ENCODE peak calls at places on chromosomes 3 and 15, in four cellular contexts. Y is thyroid gland; G is activated CD8-positive, alpha-beta memory T cell treated with anti-CD3 and anti-CD28 coated beads for 4 hours; S is Caki2. V is an unnamed sample.

GRCh38 chr15:62942411-62942810 is 100.1 kb upstream of the TPM1 start:
- DNase-seq in Y (no peak), G (no peak), S (no peak), V (no peak)

GRCh38 chr3:119559441-119559963 is at the start of gene CD80:
- DNase-seq in Y (peak), G (peak), S (no peak), V (no peak)

GRCh38 chr3:17738921-17739320 is 3.5 kb downstream of the TBC1D5 start:
- DNase-seq in Y (no peak), G (no peak), S (no peak), V (no peak)

GRCh38 chr3:157023211-157023610 is 136.7 kb downstream of the CCNL1 start:
- DNase-seq in Y (no peak), G (no peak), S (no peak), V (no peak)

GRCh38 chr3:45204136-45204535 is 22.0 kb downstream of the TMEM158 start:
- DNase-seq in Y (no peak), G (no peak), S (no peak), V (no peak)

GRCh38 chr3:29701326-29701983 is 420.6 kb downstream of the RBMS3 start:
- DNase-seq in Y (no peak), G (no peak), S (no peak), V (no peak)

GRCh38 chr3:169600732-169601131 is 62.8 kb downstream of the MECOM start:
- DNase-seq in Y (no peak), G (no peak), S (no peak), V (no peak)

GRCh38 chr15:76147906-76148553 is 88.2 kb downstream of the TMEM266 start:
- DNase-seq in Y (peak), G (no peak), S (peak), V (peak)

GRCh38 chr15:38651328-38652038 is 86.9 kb upstream of the RASGRP1 start:
- DNase-seq in Y (no peak), G (peak), S (no peak), V (no peak)

GRCh38 chr15:70867911-70868467 is 14.0 kb upstream of the LARP6 start:
- DNase-seq in Y (no peak), G (no peak), S (no peak), V (no peak)

GRCh38 chr15:91839867-91840266 is 13.6 kb upstream of the SLCO3A1 start:
- DNase-seq in Y (no peak), G (no peak), S (no peak), V (no peak)

GRCh38 chr15:70587896-70588567 is 175.3 kb downstream of the UACA start:
- DNase-seq in Y (no peak), G (no peak), S (no peak), V (no peak)

GRCh38 chr15:49232407-49232806 is 62.4 kb downstream of the GALK2 start:
- DNase-seq in Y (no peak), G (no peak), S (no peak), V (no peak)

GRCh38 chr15:89356634-89357298 is 22.1 kb upstream of the POLG start:
- DNase-seq in Y (no peak), G (no peak), S (peak), V (no peak)

GRCh38 chr15:58119016-58119415 is 19.2 kb upstream of the AQP9 start:
- DNase-seq in Y (no peak), G (no peak), S (no peak), V (no peak)

GRCh38 chr3:14480207-14481017 is 59.7 kb downstream of the GRIP2 start:
- DNase-seq in Y (no peak), G (no peak), S (peak), V (no peak)

GRCh38 chr15:94327356-94327936 is 96.1 kb downstream of the MCTP2 start:
- DNase-seq in Y (no peak), G (no peak), S (peak), V (no peak)

GRCh38 chr15:51424780-51425179 is 83.3 kb downstream of the GLDN start:
- DNase-seq in Y (no peak), G (no peak), S (no peak), V (no peak)

GRCh38 chr3:159058859-159059258 is 257.0 kb downstream of the MFSD1 start:
- DNase-seq in Y (no peak), G (no peak), S (no peak), V (no peak)

GRCh38 chr15:77034620-77035467 is 36.1 kb downstream of the TSPAN3 start:
- DNase-seq in Y (no peak), G (no peak), S (no peak), V (no peak)

GRCh38 chr3:194537732-194538247 is 51.0 kb upstream of the ATP13A3 start:
- DNase-seq in Y (peak), G (no peak), S (peak), V (no peak)

GRCh38 chr3:72231439-72232196 is 446.7 kb upstream of the PROK2 start:
- DNase-seq in Y (no peak), G (no peak), S (no peak), V (no peak)

GRCh38 chr3:58013973-58014649 is 5.9 kb downstream of the FLNB start:
- DNase-seq in Y (peak), G (no peak), S (no peak), V (no peak)

GRCh38 chr3:146468234-146468931 is 978 bp downstream of the PLSCR2 start:
- DNase-seq in Y (peak), G (no peak), S (peak), V (no peak)

GRCh38 chr15:92655178-92655995 is at the start of gene FAM174B:
- DNase-seq in Y (peak), G (no peak), S (peak), V (no peak)

GRCh38 chr15:60787737-60788513 is 309.0 kb upstream of the ICE2 start:
- DNase-seq in Y (no peak), G (no peak), S (no peak), V (no peak)

GRCh38 chr3:106688463-106688862 is 688.8 kb upstream of the CCDC54 start:
- DNase-seq in Y (no peak), G (no peak), S (peak), V (no peak)

GRCh38 chr3:114299421-114299820 is 5.6 kb downstream of the TIGIT start:
- DNase-seq in Y (peak), G (no peak), S (peak), V (no peak)

GRCh38 chr3:128170866-128171516 is 17.7 kb downstream of the EEFSEC start:
- DNase-seq in Y (peak), G (no peak), S (peak), V (no peak)

GRCh38 chr3:143135150-143135549 is 15.6 kb downstream of the CHST2 start:
- DNase-seq in Y (no peak), G (no peak), S (peak), V (no peak)

GRCh38 chr3:58111513-58112184 is 99.1 kb downstream of the DNASE1L3 start:
- DNase-seq in Y (peak), G (no peak), S (no peak), V (no peak)

GRCh38 chr15:70182858-70183695 is 85.4 kb upstream of the TLE3 start:
- DNase-seq in Y (no peak), G (no peak), S (no peak), V (no peak)

GRCh38 chr3:187292631-187293513 is 1.3 kb upstream of the MASP1 start:
- DNase-seq in Y (no peak), G (no peak), S (no peak), V (no peak)

GRCh38 chr3:15638891-15639262 is 37.3 kb downstream of the BTD start:
- DNase-seq in Y (no peak), G (no peak), S (no peak), V (no peak)

GRCh38 chr15:27241942-27242341 is 271.0 kb downstream of the GABRG3 start:
- DNase-seq in Y (no peak), G (no peak), S (peak), V (no peak)

GRCh38 chr15:40313531-40314398 is 6.0 kb upstream of the PLCB2 start:
- DNase-seq in Y (peak), G (no peak), S (no peak), V (no peak)